ENCODE peak calls at places on chromosomes 12 and 14, in nine cellular contexts. One of them, this sample, is unnamed.

GRCh38 chr14:68124050-68124449 is 304.5 kb downstream of the RAD51B start:
- DNase-seq in HCEC 1CT: no peak
- DNase-seq in bronchial epithelial cell: no peak
- DNase-seq in islet precursor cell: no peak
- DNase-seq in Calu3: no peak
- DNase-seq in T1000: no peak
- DNase-seq in stimulated activated naive CD8-positive, alpha-beta T cell treated with anti-CD3 and anti-CD28 coated beads, Interleukin-15, Interleukin-2, amounts not matched to agents 100 U/mL and 50 U/mL, for 24 hours: no peak
- DNase-seq in NCI-H146: no peak
- DNase-seq in transverse colon: no peak
- DNase-seq in this sample: no peak

GRCh38 chr12:108690799-108691153 is 40.5 kb downstream of the CORO1C start:
- DNase-seq in HCEC 1CT: no peak
- DNase-seq in bronchial epithelial cell: no peak
- DNase-seq in islet precursor cell: no peak
- DNase-seq in Calu3: no peak
- DNase-seq in T1000: no peak
- DNase-seq in stimulated activated naive CD8-positive, alpha-beta T cell treated with anti-CD3 and anti-CD28 coated beads, Interleukin-15, Interleukin-2, amounts not matched to agents 100 U/mL and 50 U/mL, for 24 hours: no peak
- DNase-seq in NCI-H146: no peak
- DNase-seq in transverse colon: no peak
- DNase-seq in this sample: no peak

GRCh38 chr12:22729898-22730443 is 105.0 kb downstream of the ETNK1 start:
- DNase-seq in HCEC 1CT: peak
- DNase-seq in bronchial epithelial cell: peak
- DNase-seq in islet precursor cell: no peak
- DNase-seq in Calu3: no peak
- DNase-seq in T1000: no peak
- DNase-seq in stimulated activated naive CD8-positive, alpha-beta T cell treated with anti-CD3 and anti-CD28 coated beads, Interleukin-15, Interleukin-2, amounts not matched to agents 100 U/mL and 50 U/mL, for 24 hours: no peak
- DNase-seq in NCI-H146: no peak
- DNase-seq in transverse colon: no peak
- DNase-seq in this sample: no peak

GRCh38 chr14:89332031-89332430 is 85.0 kb downstream of the FOXN3 start:
- DNase-seq in HCEC 1CT: peak
- DNase-seq in bronchial epithelial cell: no peak
- DNase-seq in islet precursor cell: no peak
- DNase-seq in Calu3: no peak
- DNase-seq in T1000: no peak
- DNase-seq in stimulated activated naive CD8-positive, alpha-beta T cell treated with anti-CD3 and anti-CD28 coated beads, Interleukin-15, Interleukin-2, amounts not matched to agents 100 U/mL and 50 U/mL, for 24 hours: no peak
- DNase-seq in NCI-H146: no peak
- DNase-seq in transverse colon: no peak
- DNase-seq in this sample: no peak

GRCh38 chr14:85512491-85512890 is 17.5 kb upstream of the FLRT2 start:
- DNase-seq in HCEC 1CT: no peak
- DNase-seq in bronchial epithelial cell: no peak
- DNase-seq in islet precursor cell: no peak
- DNase-seq in Calu3: no peak
- DNase-seq in T1000: no peak
- DNase-seq in stimulated activated naive CD8-positive, alpha-beta T cell treated with anti-CD3 and anti-CD28 coated beads, Interleukin-15, Interleukin-2, amounts not matched to agents 100 U/mL and 50 U/mL, for 24 hours: no peak
- DNase-seq in NCI-H146: no peak
- DNase-seq in transverse colon: no peak
- DNase-seq in this sample: no peak

GRCh38 chr12:127054531-127054930 is 1212.4 kb upstream of the TMEM132C start:
- DNase-seq in HCEC 1CT: peak
- DNase-seq in bronchial epithelial cell: no peak
- DNase-seq in islet precursor cell: no peak
- DNase-seq in Calu3: no peak
- DNase-seq in T1000: no peak
- DNase-seq in stimulated activated naive CD8-positive, alpha-beta T cell treated with anti-CD3 and anti-CD28 coated beads, Interleukin-15, Interleukin-2, amounts not matched to agents 100 U/mL and 50 U/mL, for 24 hours: no peak
- DNase-seq in NCI-H146: no peak
- DNase-seq in transverse colon: no peak
- DNase-seq in this sample: no peak

GRCh38 chr12:47867496-47867941 is 37.3 kb downstream of the VDR start:
- DNase-seq in HCEC 1CT: peak
- DNase-seq in bronchial epithelial cell: peak
- DNase-seq in islet precursor cell: peak
- DNase-seq in Calu3: no peak
- DNase-seq in T1000: no peak
- DNase-seq in stimulated activated naive CD8-positive, alpha-beta T cell treated with anti-CD3 and anti-CD28 coated beads, Interleukin-15, Interleukin-2, amounts not matched to agents 100 U/mL and 50 U/mL, for 24 hours: peak
- DNase-seq in NCI-H146: no peak
- DNase-seq in transverse colon: no peak
- DNase-seq in this sample: no peak

GRCh38 chr12:94305293-94305957 is 154.2 kb downstream of the CEP83 start:
- DNase-seq in HCEC 1CT: no peak
- DNase-seq in bronchial epithelial cell: peak
- DNase-seq in islet precursor cell: no peak
- DNase-seq in Calu3: no peak
- DNase-seq in T1000: no peak
- DNase-seq in stimulated activated naive CD8-positive, alpha-beta T cell treated with anti-CD3 and anti-CD28 coated beads, Interleukin-15, Interleukin-2, amounts not matched to agents 100 U/mL and 50 U/mL, for 24 hours: peak
- DNase-seq in NCI-H146: no peak
- DNase-seq in transverse colon: no peak
- DNase-seq in this sample: no peak

GRCh38 chr12:6613015-6613775 is 6.0 kb upstream of the CHD4 start:
- DNase-seq in HCEC 1CT: peak
- DNase-seq in bronchial epithelial cell: peak
- DNase-seq in islet precursor cell: peak
- DNase-seq in Calu3: peak
- DNase-seq in T1000: peak
- DNase-seq in stimulated activated naive CD8-positive, alpha-beta T cell treated with anti-CD3 and anti-CD28 coated beads, Interleukin-15, Interleukin-2, amounts not matched to agents 100 U/mL and 50 U/mL, for 24 hours: peak
- DNase-seq in NCI-H146: peak
- DNase-seq in transverse colon: peak
- DNase-seq in this sample: peak

GRCh38 chr12:129821964-129822363 is 81.9 kb downstream of the TMEM132D start:
- DNase-seq in HCEC 1CT: no peak
- DNase-seq in bronchial epithelial cell: no peak
- DNase-seq in islet precursor cell: peak
- DNase-seq in Calu3: no peak
- DNase-seq in T1000: no peak
- DNase-seq in stimulated activated naive CD8-positive, alpha-beta T cell treated with anti-CD3 and anti-CD28 coated beads, Interleukin-15, Interleukin-2, amounts not matched to agents 100 U/mL and 50 U/mL, for 24 hours: no peak
- DNase-seq in NCI-H146: no peak
- DNase-seq in transverse colon: no peak
- DNase-seq in this sample: no peak

GRCh38 chr14:101117543-101117942 is 214.0 kb upstream of the RTL1 start:
- DNase-seq in HCEC 1CT: no peak
- DNase-seq in bronchial epithelial cell: no peak
- DNase-seq in islet precursor cell: no peak
- DNase-seq in Calu3: no peak
- DNase-seq in T1000: no peak
- DNase-seq in stimulated activated naive CD8-positive, alpha-beta T cell treated with anti-CD3 and anti-CD28 coated beads, Interleukin-15, Interleukin-2, amounts not matched to agents 100 U/mL and 50 U/mL, for 24 hours: no peak
- DNase-seq in NCI-H146: no peak
- DNase-seq in transverse colon: no peak
- DNase-seq in this sample: no peak

GRCh38 chr12:122538496-122538895 is 11.4 kb downstream of the KNTC1 start:
- DNase-seq in HCEC 1CT: no peak
- DNase-seq in bronchial epithelial cell: no peak
- DNase-seq in islet precursor cell: no peak
- DNase-seq in Calu3: no peak
- DNase-seq in T1000: no peak
- DNase-seq in stimulated activated naive CD8-positive, alpha-beta T cell treated with anti-CD3 and anti-CD28 coated beads, Interleukin-15, Interleukin-2, amounts not matched to agents 100 U/mL and 50 U/mL, for 24 hours: no peak
- DNase-seq in NCI-H146: no peak
- DNase-seq in transverse colon: no peak
- DNase-seq in this sample: no peak

GRCh38 chr14:61342486-61342885 is 21.1 kb downstream of the PRKCH start:
- DNase-seq in HCEC 1CT: no peak
- DNase-seq in bronchial epithelial cell: no peak
- DNase-seq in islet precursor cell: no peak
- DNase-seq in Calu3: no peak
- DNase-seq in T1000: no peak
- DNase-seq in stimulated activated naive CD8-positive, alpha-beta T cell treated with anti-CD3 and anti-CD28 coated beads, Interleukin-15, Interleukin-2, amounts not matched to agents 100 U/mL and 50 U/mL, for 24 hours: peak
- DNase-seq in NCI-H146: no peak
- DNase-seq in transverse colon: peak
- DNase-seq in this sample: no peak

This sample was measured in PC-9.